ENCODE peak calls at places on chromosomes 16 and 17, in eight cellular contexts. One of them, this sample, is unnamed. For H3K4me1 and H3K9me3, the result is how much of the 10 kb centered on the place peaks cover.

GRCh38 chr17:82230627-82231311 is 1.9 kb downstream of the SLC16A3 start:
- DNase-seq in upper lobe of left lung: peak
- DNase-seq in CD8-positive, alpha-beta T cell: peak
- DNase-seq in upper lobe of right lung: peak
- DNase-seq in heart left ventricle: peak
- DNase-seq in aorta: peak
- DNase-seq in HCT116: no peak
- DNase-seq in pancreas: peak
- DNase-seq in this sample: peak

GRCh38 chr17:49352587-49353154 is 9.4 kb downstream of the ZNF652 start:
- DNase-seq in upper lobe of left lung: no peak
- DNase-seq in CD8-positive, alpha-beta T cell: no peak
- DNase-seq in upper lobe of right lung: no peak
- DNase-seq in heart left ventricle: no peak
- DNase-seq in aorta: no peak
- DNase-seq in HCT116: no peak
- DNase-seq in pancreas: no peak
- DNase-seq in this sample: no peak

GRCh38 chr17:10115536-10115932 is 82.9 kb downstream of the GAS7 start:
- DNase-seq in upper lobe of left lung: no peak
- DNase-seq in CD8-positive, alpha-beta T cell: no peak
- DNase-seq in upper lobe of right lung: no peak
- DNase-seq in heart left ventricle: no peak
- DNase-seq in aorta: no peak
- DNase-seq in HCT116: no peak
- DNase-seq in pancreas: no peak
- DNase-seq in this sample: no peak

GRCh38 chr16:73071131-73071940 is 23.4 kb upstream of the ZFHX3 start:
- DNase-seq in upper lobe of left lung: peak
- DNase-seq in CD8-positive, alpha-beta T cell: no peak
- DNase-seq in upper lobe of right lung: peak
- DNase-seq in heart left ventricle: peak
- DNase-seq in aorta: peak
- DNase-seq in HCT116: no peak
- DNase-seq in pancreas: peak
- DNase-seq in this sample: no peak

GRCh38 chr17:81422776-81423697 is 27.8 kb downstream of the BAHCC1 start:
- DNase-seq in upper lobe of left lung: peak
- DNase-seq in CD8-positive, alpha-beta T cell: no peak
- DNase-seq in upper lobe of right lung: peak
- DNase-seq in heart left ventricle: peak
- DNase-seq in aorta: peak
- DNase-seq in HCT116: peak
- DNase-seq in pancreas: peak
- DNase-seq in this sample: no peak

GRCh38 chr17:61002316-61002736 is 324.7 kb downstream of the BCAS3 start:
- DNase-seq in upper lobe of left lung: no peak
- DNase-seq in CD8-positive, alpha-beta T cell: no peak
- DNase-seq in upper lobe of right lung: no peak
- DNase-seq in heart left ventricle: no peak
- DNase-seq in aorta: no peak
- DNase-seq in HCT116: peak
- DNase-seq in pancreas: no peak
- DNase-seq in this sample: no peak

GRCh38 chr17:77692571-77693161 is 265.8 kb upstream of the TNRC6C start:
- DNase-seq in upper lobe of left lung: no peak
- DNase-seq in CD8-positive, alpha-beta T cell: no peak
- DNase-seq in upper lobe of right lung: peak
- DNase-seq in heart left ventricle: no peak
- DNase-seq in aorta: peak
- DNase-seq in HCT116: no peak
- DNase-seq in pancreas: no peak
- DNase-seq in this sample: no peak

GRCh38 chr17:18069101-18069500 is 18.6 kb upstream of the DRG2 start:
- DNase-seq in upper lobe of left lung: no peak
- DNase-seq in CD8-positive, alpha-beta T cell: no peak
- DNase-seq in upper lobe of right lung: no peak
- DNase-seq in heart left ventricle: no peak
- DNase-seq in aorta: no peak
- DNase-seq in HCT116: peak
- DNase-seq in pancreas: no peak
- DNase-seq in this sample: no peak

GRCh38 chr16:85607331-85607765 is 5.8 kb upstream of the GSE1 start:
- DNase-seq in upper lobe of left lung: no peak
- DNase-seq in CD8-positive, alpha-beta T cell: no peak
- DNase-seq in upper lobe of right lung: no peak
- DNase-seq in heart left ventricle: no peak
- DNase-seq in aorta: no peak
- DNase-seq in HCT116: no peak
- DNase-seq in pancreas: no peak
- DNase-seq in this sample: peak
- H3K4me1 ChIP-seq in upper lobe of left lung: half or more
- H3K4me1 ChIP-seq in CD8-positive, alpha-beta T cell: under half
- H3K4me1 ChIP-seq in upper lobe of right lung: half or more
- H3K4me1 ChIP-seq in heart left ventricle: under half
- H3K4me1 ChIP-seq in aorta: under half
- H3K4me1 ChIP-seq in HCT116: under half
- H3K4me1 ChIP-seq in pancreas: half or more
- H3K4me1 ChIP-seq in this sample: under half

GRCh38 chr16:75420987-75421819 is 12.1 kb downstream of the CFDP1 start:
- DNase-seq in upper lobe of left lung: peak
- DNase-seq in CD8-positive, alpha-beta T cell: no peak
- DNase-seq in upper lobe of right lung: peak
- DNase-seq in heart left ventricle: peak
- DNase-seq in aorta: peak
- DNase-seq in HCT116: no peak
- DNase-seq in pancreas: peak
- DNase-seq in this sample: peak

GRCh38 chr16:75416904-75417565 is 16.3 kb downstream of the CFDP1 start:
- DNase-seq in upper lobe of left lung: no peak
- DNase-seq in CD8-positive, alpha-beta T cell: no peak
- DNase-seq in upper lobe of right lung: no peak
- DNase-seq in heart left ventricle: no peak
- DNase-seq in aorta: no peak
- DNase-seq in HCT116: no peak
- DNase-seq in pancreas: no peak
- DNase-seq in this sample: no peak

GRCh38 chr16:75424096-75424762 is 9.1 kb downstream of the CFDP1 start:
- DNase-seq in upper lobe of left lung: no peak
- DNase-seq in CD8-positive, alpha-beta T cell: no peak
- DNase-seq in upper lobe of right lung: no peak
- DNase-seq in heart left ventricle: no peak
- DNase-seq in aorta: no peak
- DNase-seq in HCT116: no peak
- DNase-seq in pancreas: no peak
- DNase-seq in this sample: no peak

DNA sequence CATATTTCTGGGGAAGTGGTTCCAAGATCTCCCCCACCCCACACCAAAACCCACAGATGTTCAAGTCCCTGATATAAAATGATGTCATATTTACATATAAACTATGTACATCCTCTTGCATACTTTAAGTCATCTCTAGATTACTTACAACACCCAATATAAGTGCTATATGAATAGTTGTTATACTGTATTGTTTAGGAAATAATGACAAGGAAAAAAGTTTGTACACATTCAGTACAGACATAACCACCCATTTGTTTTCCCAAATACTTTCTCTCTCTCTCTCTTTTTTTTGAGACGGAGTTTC is 11.5 kb downstream of the CFDP1 start:
- DNase-seq in upper lobe of left lung: no peak
- DNase-seq in CD8-positive, alpha-beta T cell: no peak
- DNase-seq in upper lobe of right lung: no peak
- DNase-seq in heart left ventricle: no peak
- DNase-seq in aorta: no peak
- DNase-seq in HCT116: no peak
- DNase-seq in pancreas: no peak
- DNase-seq in this sample: no peak
- H3K4me3 ChIP-seq in upper lobe of left lung: no peak
- H3K4me3 ChIP-seq in CD8-positive, alpha-beta T cell: no peak
- H3K4me3 ChIP-seq in upper lobe of right lung: no peak
- H3K4me3 ChIP-seq in heart left ventricle: no peak
- H3K4me3 ChIP-seq in aorta: no peak
- H3K4me3 ChIP-seq in HCT116: no peak
- H3K4me3 ChIP-seq in pancreas: no peak
- H3K4me3 ChIP-seq in this sample: no peak

GRCh38 chr16:10031473-10031872 is 150.8 kb downstream of the GRIN2A start:
- DNase-seq in upper lobe of left lung: no peak
- DNase-seq in CD8-positive, alpha-beta T cell: no peak
- DNase-seq in upper lobe of right lung: no peak
- DNase-seq in heart left ventricle: no peak
- DNase-seq in aorta: no peak
- DNase-seq in HCT116: no peak
- DNase-seq in pancreas: no peak
- DNase-seq in this sample: no peak

GRCh38 chr16:10027553-10027952 is 154.7 kb downstream of the GRIN2A start:
- DNase-seq in upper lobe of left lung: no peak
- DNase-seq in CD8-positive, alpha-beta T cell: no peak
- DNase-seq in upper lobe of right lung: no peak
- DNase-seq in heart left ventricle: no peak
- DNase-seq in aorta: no peak
- DNase-seq in HCT116: no peak
- DNase-seq in pancreas: no peak
- DNase-seq in this sample: no peak

GRCh38 chr16:10031955-10032354 is 150.3 kb downstream of the GRIN2A start:
- DNase-seq in upper lobe of left lung: no peak
- DNase-seq in CD8-positive, alpha-beta T cell: no peak
- DNase-seq in upper lobe of right lung: no peak
- DNase-seq in heart left ventricle: no peak
- DNase-seq in aorta: no peak
- DNase-seq in HCT116: no peak
- DNase-seq in pancreas: no peak
- DNase-seq in this sample: no peak

GRCh38 chr16:10026593-10026992 is 155.6 kb downstream of the GRIN2A start:
- DNase-seq in upper lobe of left lung: no peak
- DNase-seq in CD8-positive, alpha-beta T cell: no peak
- DNase-seq in upper lobe of right lung: no peak
- DNase-seq in heart left ventricle: no peak
- DNase-seq in aorta: no peak
- DNase-seq in HCT116: no peak
- DNase-seq in pancreas: no peak
- DNase-seq in this sample: no peak

DNA sequence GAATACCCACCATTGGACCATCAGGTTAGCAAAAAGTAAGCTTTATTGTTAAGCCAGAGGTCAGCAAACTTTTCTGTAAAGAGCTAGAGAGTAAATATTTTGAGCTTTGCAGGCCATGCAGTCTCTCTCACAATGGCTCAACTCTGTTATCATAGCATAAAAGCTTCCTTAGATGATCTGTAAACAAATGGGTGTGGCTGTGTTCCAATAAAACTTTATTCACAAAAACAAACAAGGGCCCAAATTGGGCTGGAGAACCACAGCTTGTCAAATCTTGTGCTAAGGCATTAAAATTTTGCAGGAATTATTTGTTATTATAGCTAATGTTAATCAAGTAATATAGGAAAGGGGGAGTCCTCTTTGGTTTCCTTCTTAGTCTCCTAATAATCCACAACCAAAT is 153.6 kb downstream of the GRIN2A start:
- DNase-seq in upper lobe of left lung: no peak
- DNase-seq in CD8-positive, alpha-beta T cell: no peak
- DNase-seq in upper lobe of right lung: no peak
- DNase-seq in heart left ventricle: no peak
- DNase-seq in aorta: no peak
- DNase-seq in HCT116: no peak
- DNase-seq in pancreas: no peak
- DNase-seq in this sample: no peak
- H3K9me3 ChIP-seq in upper lobe of left lung: under half
- H3K9me3 ChIP-seq in CD8-positive, alpha-beta T cell: under half
- H3K9me3 ChIP-seq in upper lobe of right lung: under half
- H3K9me3 ChIP-seq in heart left ventricle: under half
- H3K9me3 ChIP-seq in aorta: under half
- H3K9me3 ChIP-seq in HCT116: under half
- H3K9me3 ChIP-seq in pancreas: under half
- H3K9me3 ChIP-seq in this sample: under half

DNA sequence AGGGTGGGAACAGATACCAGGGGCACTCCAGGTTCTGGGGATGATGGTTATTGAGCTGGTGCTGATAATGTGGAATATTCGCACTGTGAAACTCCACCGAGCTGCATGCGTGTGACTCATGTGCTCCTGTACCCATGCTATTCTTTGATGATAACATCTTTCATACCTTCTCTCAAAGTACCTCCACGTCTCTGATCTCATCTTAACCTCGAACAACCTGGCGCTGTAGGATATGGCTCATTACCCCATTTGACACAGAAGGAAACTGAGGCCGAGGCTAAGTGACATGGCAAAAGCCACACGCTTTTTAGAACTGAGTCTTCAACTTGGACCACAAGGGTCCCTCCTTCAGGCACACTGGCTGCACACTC is 30.2 kb upstream of the MRPS23 start:
- DNase-seq in upper lobe of left lung: no peak
- DNase-seq in CD8-positive, alpha-beta T cell: no peak
- DNase-seq in upper lobe of right lung: no peak
- DNase-seq in heart left ventricle: no peak
- DNase-seq in aorta: no peak
- DNase-seq in HCT116: no peak
- DNase-seq in pancreas: no peak
- DNase-seq in this sample: no peak
- H3K4me1 ChIP-seq in upper lobe of left lung: under half
- H3K4me1 ChIP-seq in CD8-positive, alpha-beta T cell: under half
- H3K4me1 ChIP-seq in upper lobe of right lung: under half
- H3K4me1 ChIP-seq in heart left ventricle: under half
- H3K4me1 ChIP-seq in aorta: under half
- H3K4me1 ChIP-seq in HCT116: half or more
- H3K4me1 ChIP-seq in pancreas: under half
- H3K4me1 ChIP-seq in this sample: under half

GRCh38 chr16:30030011-30030685 is 923 bp downstream of the TLCD3B start:
- DNase-seq in upper lobe of left lung: no peak
- DNase-seq in CD8-positive, alpha-beta T cell: no peak
- DNase-seq in upper lobe of right lung: no peak
- DNase-seq in heart left ventricle: no peak
- DNase-seq in aorta: no peak
- DNase-seq in HCT116: no peak
- DNase-seq in pancreas: no peak
- DNase-seq in this sample: no peak
- H3K4me3 ChIP-seq in upper lobe of left lung: no peak
- H3K4me3 ChIP-seq in CD8-positive, alpha-beta T cell: no peak
- H3K4me3 ChIP-seq in upper lobe of right lung: no peak
- H3K4me3 ChIP-seq in heart left ventricle: no peak
- H3K4me3 ChIP-seq in aorta: no peak
- H3K4me3 ChIP-seq in HCT116: no peak
- H3K4me3 ChIP-seq in pancreas: no peak
- H3K4me3 ChIP-seq in this sample: no peak

GRCh38 chr16:3377917-3378316 is 22.2 kb downstream of the OR2C1 start:
- DNase-seq in upper lobe of left lung: no peak
- DNase-seq in CD8-positive, alpha-beta T cell: no peak
- DNase-seq in upper lobe of right lung: no peak
- DNase-seq in heart left ventricle: no peak
- DNase-seq in aorta: no peak
- DNase-seq in HCT116: no peak
- DNase-seq in pancreas: no peak
- DNase-seq in this sample: no peak
- H3K9me3 ChIP-seq in upper lobe of left lung: half or more
- H3K9me3 ChIP-seq in CD8-positive, alpha-beta T cell: under half
- H3K9me3 ChIP-seq in upper lobe of right lung: under half
- H3K9me3 ChIP-seq in heart left ventricle: under half
- H3K9me3 ChIP-seq in aorta: under half
- H3K9me3 ChIP-seq in HCT116: under half
- H3K9me3 ChIP-seq in pancreas: under half
- H3K9me3 ChIP-seq in this sample: under half

DNA sequence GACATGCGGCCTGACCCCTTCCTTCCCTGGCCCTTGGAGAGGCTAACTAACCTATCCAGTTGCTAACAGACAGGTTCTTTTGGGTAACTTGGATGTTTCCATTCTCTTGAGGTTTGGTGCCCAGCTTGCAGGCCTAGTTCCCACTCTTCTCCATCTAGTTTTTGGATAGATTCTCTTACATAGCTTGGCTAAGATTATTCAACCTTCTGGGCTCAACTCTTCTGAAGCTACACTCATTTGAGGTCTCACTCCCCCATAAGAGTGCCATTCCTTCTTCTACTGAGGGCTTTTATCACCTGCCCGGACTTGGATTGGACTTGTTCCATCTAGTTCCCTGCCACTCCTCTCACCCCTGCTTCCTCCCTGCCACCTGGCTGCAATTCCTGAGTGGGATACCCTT is 44.1 kb upstream of the MARCHF10 start:
- DNase-seq in upper lobe of left lung: no peak
- DNase-seq in CD8-positive, alpha-beta T cell: no peak
- DNase-seq in upper lobe of right lung: no peak
- DNase-seq in heart left ventricle: no peak
- DNase-seq in aorta: no peak
- DNase-seq in HCT116: no peak
- DNase-seq in pancreas: no peak
- DNase-seq in this sample: no peak
- H3K4me1 ChIP-seq in upper lobe of left lung: under half
- H3K4me1 ChIP-seq in CD8-positive, alpha-beta T cell: under half
- H3K4me1 ChIP-seq in upper lobe of right lung: under half
- H3K4me1 ChIP-seq in heart left ventricle: under half
- H3K4me1 ChIP-seq in aorta: under half
- H3K4me1 ChIP-seq in HCT116: under half
- H3K4me1 ChIP-seq in pancreas: under half
- H3K4me1 ChIP-seq in this sample: under half

This sample was measured in HAP-1.